ENCODE peak calls at places on chromosomes 13 and 19, in four cellular contexts. F is cardiac fibroblast, L is lower leg skin, G is GM06990. T is an unnamed sample.

GRCh38 chr19:50462970-50463369 is 13.3 kb upstream of the EMC10 start:
- DNase-seq in L (no peak), F (no peak), G (no peak), T (no peak)

GRCh38 chr13:48266967-48267639 is 34.1 kb downstream of the ITM2B start:
- DNase-seq in F (no peak), G (no peak), L (no peak), T (no peak)

GRCh38 chr13:94343243-94343585 is 136.3 kb downstream of the DCT start:
- DNase-seq in G (no peak), F (peak), L (no peak), T (no peak)

GRCh38 chr13:113273856-113274590 is 23.0 kb upstream of the LAMP1 start:
- DNase-seq in F (peak), L (no peak), G (no peak), T (no peak)

GRCh38 chr19:29942404-29943261 is 594 bp downstream of the URI1 start:
- DNase-seq in G (peak), L (peak), F (peak), T (no peak)

GRCh38 chr19:3041756-3042517 is 12.9 kb upstream of the TLE2 start:
- DNase-seq in G (no peak), F (no peak), L (no peak), T (no peak)

GRCh38 chr13:111317571-111318360 is 2.7 kb upstream of the TEX29 start:
- DNase-seq in F (no peak), G (no peak), L (no peak), T (no peak)

GRCh38 chr13:99895428-99895998 is 76.1 kb downstream of the ZIC5 start:
- DNase-seq in G (no peak), F (no peak), L (peak), T (no peak)

GRCh38 chr13:35833031-35833430 is 298.2 kb downstream of the DCLK1 start:
- DNase-seq in L (no peak), G (no peak), F (no peak), T (no peak)

GRCh38 chr19:56958428-56958827 is 117.9 kb upstream of the PEG3 start:
- DNase-seq in G (no peak), F (no peak), L (no peak), T (no peak)

GRCh38 chr19:58440556-58440955 is 603 bp upstream of the ZNF132 start:
- DNase-seq in F (no peak), G (no peak), L (no peak), T (no peak)

GRCh38 chr13:53276265-53276664 is 247.7 kb downstream of the OLFM4 start:
- DNase-seq in F (no peak), L (no peak), G (no peak), T (no peak)

GRCh38 chr19:13839938-13840750 is 36.8 kb upstream of the NANOS3 start:
- DNase-seq in L (peak), F (peak), G (no peak), T (peak)

GRCh38 chr13:98986226-98986846 is 8.5 kb upstream of the DOCK9 start:
- DNase-seq in L (no peak), F (no peak), G (peak), T (no peak)

GRCh38 chr13:30798776-30799625 is 63.7 kb downstream of the ALOX5AP start:
- DNase-seq in F (peak), G (no peak), L (peak), T (no peak)

GRCh38 chr19:2627319-2627829 is 75.1 kb downstream of the GNG7 start:
- DNase-seq in L (peak), F (peak), G (peak), T (peak)

GRCh38 chr19:55196803-55197202 is 12.5 kb downstream of the PTPRH start:
- DNase-seq in F (peak), G (no peak), L (no peak), T (no peak)

GRCh38 chr19:53193534-53194222 is 520 bp upstream of the ZNF665 start:
- DNase-seq in G (peak), F (no peak), L (no peak), T (no peak)

GRCh38 chr19:410243-410781 is 1.4 kb upstream of the C2CD4C start:
- DNase-seq in F (no peak), L (no peak), G (no peak), T (no peak)

GRCh38 chr19:49514151-49514550 is 1.7 kb downstream of the FCGRT start:
- DNase-seq in F (no peak), L (no peak), G (no peak), T (no peak)

GRCh38 chr13:111490611-111491010 is 170.2 kb downstream of the TEX29 start:
- DNase-seq in G (no peak), L (peak), F (no peak), T (no peak)

GRCh38 chr13:29505511-29505910 is 90.0 kb downstream of the SLC7A1 start:
- DNase-seq in F (no peak), G (no peak), L (no peak), T (no peak)

GRCh38 chr13:110262944-110263343 is 44.0 kb downstream of the COL4A1 start:
- DNase-seq in L (peak), G (no peak), F (no peak), T (peak)

GRCh38 chr13:110265341-110265681 is 41.6 kb downstream of the COL4A1 start:
- DNase-seq in G (no peak), L (peak), F (no peak), T (peak)

GRCh38 chr13:110264685-110265275 is 42.2 kb downstream of the COL4A1 start:
- DNase-seq in G (no peak), F (no peak), L (peak), T (peak)

GRCh38 chr13:110262494-110262893 is 44.5 kb downstream of the COL4A1 start:
- DNase-seq in F (no peak), G (no peak), L (no peak), T (no peak)

GRCh38 chr13:110263906-110264305 is 43.1 kb downstream of the COL4A1 start:
- DNase-seq in G (no peak), F (no peak), L (peak), T (peak)
- TF ChIP-seq CTCF in G (no peak), F (no peak), L (no peak), T (no peak)

GRCh38 chr19:38371081-38371480 is 3.3 kb upstream of the PSMD8 start:
- DNase-seq in F (no peak), G (no peak), L (no peak), T (no peak)
- TF ChIP-seq CTCF in F (no peak), G (no peak), L (no peak), T (no peak)

GRCh38 chr19:41405776-41406175 is 8.2 kb downstream of the BCKDHA start:
- DNase-seq in F (no peak), L (no peak), G (no peak), T (no peak)

GRCh38 chr19:41407271-41407670 is 9.7 kb downstream of the BCKDHA start:
- DNase-seq in L (no peak), G (no peak), F (no peak), T (no peak)

GRCh38 chr19:41409288-41409687 is 11.7 kb downstream of the BCKDHA start:
- DNase-seq in G (no peak), L (no peak), F (peak), T (no peak)

GRCh38 chr19:41410655-41411054 is 13.0 kb downstream of the BCKDHA start:
- DNase-seq in L (no peak), F (no peak), G (no peak), T (no peak)

GRCh38 chr19:41408256-41408655 is 10.6 kb downstream of the BCKDHA start:
- DNase-seq in F (no peak), L (no peak), G (no peak), T (no peak)
- TF ChIP-seq CTCF in F (no peak), L (no peak), G (peak), T (no peak)

GRCh38 chr19:28633223-28634030 is 579.5 kb downstream of the UQCRFS1 start:
- DNase-seq in G (peak), L (no peak), F (peak), T (no peak)

GRCh38 chr19:28632357-28633076 is 580.4 kb downstream of the UQCRFS1 start:
- DNase-seq in L (no peak), F (no peak), G (peak), T (no peak)

GRCh38 chr19:28634837-28635236 is 578.1 kb downstream of the UQCRFS1 start:
- DNase-seq in G (no peak), L (no peak), F (no peak), T (no peak)

GRCh38 chr19:28631931-28632330 is 581.0 kb downstream of the UQCRFS1 start:
- DNase-seq in G (no peak), F (no peak), L (no peak), T (no peak)

DNA sequence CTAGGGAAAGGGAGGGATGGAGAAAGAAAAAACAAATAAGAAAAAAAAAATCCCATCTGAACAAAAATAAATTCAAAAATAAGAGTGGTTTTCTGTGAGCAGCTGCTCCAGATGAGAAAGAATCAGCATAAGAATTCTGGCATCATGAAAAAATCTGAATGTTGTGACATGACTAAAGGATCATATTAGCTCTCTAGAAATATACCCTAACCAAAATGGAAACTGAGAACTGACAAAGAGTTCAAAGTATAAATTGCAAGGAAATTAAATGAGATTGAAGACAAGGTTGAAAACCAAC is 579.0 kb downstream of the UQCRFS1 start:
- DNase-seq in F (no peak), L (no peak), G (no peak), T (no peak)
- TF ChIP-seq CTCF in F (no peak), L (no peak), G (no peak), T (no peak)

GRCh38 chr13:20624213-20624612 is 57.3 kb downstream of the IFT88 start:
- DNase-seq in F (no peak), G (no peak), L (no peak), T (no peak)
- TF ChIP-seq CTCF in F (no peak), G (no peak), L (no peak), T (no peak)

GRCh38 chr13:54989418-54989817 is 1960.8 kb downstream of the OLFM4 start:
- DNase-seq in F (no peak), G (no peak), L (no peak), T (no peak)
- TF ChIP-seq CTCF in F (no peak), G (no peak), L (no peak), T (no peak)

GRCh38 chr13:73767747-73768315 is 366.4 kb downstream of the KLF12 start:
- DNase-seq in L (no peak), F (peak), G (no peak), T (no peak)
- TF ChIP-seq CTCF in L (no peak), F (peak), G (peak), T (peak)

DNA sequence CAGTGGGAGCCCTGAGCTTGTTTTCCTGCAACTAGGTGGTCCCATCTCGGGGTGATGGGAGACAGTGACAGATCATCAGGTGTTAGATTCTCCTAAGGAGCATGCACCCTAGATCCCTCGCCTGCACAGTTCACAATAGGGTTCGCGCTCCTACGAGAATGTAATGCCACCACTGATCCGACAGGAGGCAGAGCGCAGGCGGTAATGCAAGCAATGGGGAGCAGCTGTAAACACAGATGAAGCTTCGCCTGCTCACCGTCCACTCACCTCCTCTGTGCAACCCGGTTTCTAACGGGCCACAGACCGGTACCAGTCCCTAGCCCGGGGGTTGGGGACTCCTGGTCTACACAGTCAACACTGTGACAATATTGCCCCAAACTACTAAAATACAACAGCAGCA is 38.8 kb downstream of the CARD8 start:
- DNase-seq in L (peak), G (no peak), F (no peak), T (no peak)
- TF ChIP-seq CTCF in L (no peak), G (no peak), F (no peak), T (no peak)

GRCh38 chr13:41060723-41061074 is 610 bp upstream of the WBP4 start:
- DNase-seq in G (no peak), F (peak), L (peak), T (peak)

GRCh38 chr13:41059896-41060722 is 1.2 kb upstream of the WBP4 start:
- DNase-seq in G (peak), F (peak), L (peak), T (peak)

GRCh38 chr13:41059466-41059865 is 1.8 kb upstream of the WBP4 start:
- DNase-seq in L (no peak), F (peak), G (no peak), T (no peak)

GRCh38 chr13:41061914-41062837 is 867 bp downstream of the WBP4 start:
- DNase-seq in G (no peak), L (no peak), F (peak), T (no peak)

DNA sequence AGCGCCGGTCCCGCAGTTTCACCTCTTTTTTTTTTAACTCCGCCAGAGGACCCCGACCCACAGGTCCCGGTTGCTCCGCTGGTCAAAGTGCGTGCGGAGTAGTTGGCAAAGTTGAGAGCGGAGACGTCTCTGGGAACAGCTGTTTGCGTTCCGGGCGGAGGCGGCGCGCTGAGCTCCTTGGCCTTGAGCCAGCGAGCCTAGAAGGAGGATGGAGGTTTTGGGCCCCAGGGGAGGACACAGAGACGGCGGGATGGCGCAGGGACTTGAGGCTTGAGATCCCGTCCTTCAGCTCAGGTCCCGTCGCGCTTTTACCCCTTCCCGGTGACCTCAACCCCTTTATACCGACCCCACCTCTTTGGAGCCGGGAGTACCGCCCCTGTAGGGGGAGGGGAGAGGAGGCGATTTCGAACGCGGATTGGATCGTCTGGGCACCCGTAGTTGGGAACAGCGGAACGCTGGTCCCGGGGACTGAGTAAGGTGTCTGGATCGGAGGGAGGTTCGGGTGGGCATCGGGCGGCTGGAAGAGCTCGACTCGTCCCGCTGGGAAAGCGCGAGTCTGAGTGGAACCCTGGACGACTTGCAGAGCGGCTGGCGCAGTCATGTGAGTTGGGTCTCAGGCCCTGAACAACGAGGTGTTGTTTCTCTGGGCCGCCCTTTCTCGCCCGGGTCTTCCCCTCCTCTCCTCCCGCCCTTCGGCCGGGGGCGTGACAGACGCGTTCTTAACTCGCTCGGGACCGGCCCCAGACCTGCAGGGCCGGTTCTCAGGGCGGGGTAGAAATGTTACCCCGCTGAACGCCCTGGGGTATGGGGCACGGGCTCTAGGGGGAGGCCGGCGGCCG is at the start of gene WBP4:
- DNase-seq in L (peak), F (peak), G (peak), T (peak)
- TF ChIP-seq CTCF in L (no peak), F (peak), G (peak), T (peak)

DNA sequence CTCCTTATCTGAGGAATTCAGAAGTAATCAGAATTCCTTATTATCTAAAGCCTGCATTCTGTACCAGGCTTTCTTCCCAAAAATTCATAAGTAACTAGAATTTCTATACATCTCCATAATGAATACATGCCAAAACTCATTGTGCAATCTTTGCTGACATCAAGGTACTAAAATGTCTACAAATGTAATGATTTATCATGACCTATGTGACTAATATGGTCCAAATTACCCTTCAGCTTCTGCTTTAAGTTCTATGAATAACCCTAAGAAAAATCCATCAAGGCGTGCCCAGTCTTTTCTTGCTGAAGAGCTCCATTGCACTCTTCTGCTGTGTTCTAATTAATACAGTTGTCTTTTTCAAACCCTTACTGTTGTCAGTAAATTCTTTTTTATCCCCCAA is 58.5 kb upstream of the SLITRK1 start:
- DNase-seq in G (no peak), F (peak), L (no peak), T (no peak)
- TF ChIP-seq CTCF in G (no peak), F (no peak), L (no peak), T (no peak)